ENCODE peak calls at places on chromosomes 5 and 9, in four cellular contexts. C, J, E and B are unnamed samples.

GRCh38 chr9:120579750-120580590 is at the start of gene CDK5RAP2:
- DNase-seq in E (peak; percentile 95), C (peak; percentile 95), J (peak; percentile 96), B (peak; percentile 96)

GRCh38 chr5:124315746-124316415 is 430.6 kb downstream of the ZNF608 start:
- DNase-seq in C (no peak), E (no peak), J (no peak), B (no peak)

GRCh38 chr9:107784235-107784958 is 294.8 kb upstream of the KLF4 start:
- DNase-seq in J (no peak), E (peak; percentile 35), C (no peak), B (no peak)

GRCh38 chr9:82466616-82467251 is 478.2 kb downstream of the SPATA31D1 start:
- DNase-seq in E (no peak), J (no peak), C (no peak), B (peak; percentile 16)

GRCh38 chr9:115229496-115229895 is 111.5 kb upstream of the TNC start:
- DNase-seq in J (no peak), C (no peak), E (no peak), B (no peak)

GRCh38 chr5:40570408-40571129 is 109.1 kb upstream of the PTGER4 start:
- DNase-seq in E (no peak), C (no peak), J (no peak), B (no peak)

GRCh38 chr9:125541840-125542243 is 165.2 kb downstream of the MAPKAP1 start:
- DNase-seq in C (no peak), J (no peak), E (no peak), B (no peak)

GRCh38 chr5:122846051-122846567 is 696 bp downstream of the SNX24 start:
- DNase-seq in C (no peak), E (no peak), J (no peak), B (no peak)

GRCh38 chr9:137445275-137445807 is 4.2 kb upstream of the ENTPD8 start:
- DNase-seq in C (peak; percentile 87), J (peak; percentile 81), E (peak; percentile 75), B (peak; percentile 83)

GRCh38 chr9:105138306-105138801 is 106.1 kb upstream of the SLC44A1 start:
- DNase-seq in J (peak; percentile 68), E (no peak), C (peak; percentile 53), B (no peak)

GRCh38 chr9:99039388-99040182 is 65.3 kb upstream of the TGFBR1 start:
- DNase-seq in E (no peak), J (no peak), C (no peak), B (no peak)

GRCh38 chr5:16891043-16891442 is 45.0 kb downstream of the MYO10 start:
- DNase-seq in C (no peak), J (no peak), E (no peak), B (no peak)

GRCh38 chr5:65823820-65824445 is 101.9 kb downstream of the NLN start:
- DNase-seq in C (no peak), J (no peak), E (no peak), B (no peak)

GRCh38 chr9:4346111-4346510 is 46.2 kb upstream of the GLIS3 start:
- DNase-seq in J (no peak), E (no peak), C (no peak), B (no peak)

GRCh38 chr5:132540764-132541163 is 2.6 kb downstream of the IL5 start:
- DNase-seq in E (no peak), C (no peak), J (no peak), B (no peak)

GRCh38 chr5:5005351-5005750 is 134.8 kb upstream of the ADAMTS16 start:
- DNase-seq in C (no peak), E (no peak), J (no peak), B (no peak)

GRCh38 chr5:122150128-122150685 is 20.9 kb downstream of the ZNF474 start:
- DNase-seq in J (no peak), E (no peak), C (no peak), B (no peak)

GRCh38 chr5:119330367-119331183 is 25.2 kb upstream of the TNFAIP8 start:
- DNase-seq in C (no peak), E (no peak), J (no peak), B (no peak)

GRCh38 chr9:116476935-116477381 is 210.1 kb upstream of the TRIM32 start:
- DNase-seq in E (no peak), C (no peak), J (no peak), B (peak; percentile 20)

GRCh38 chr9:116476002-116476401 is 211.1 kb upstream of the TRIM32 start:
- DNase-seq in J (no peak), C (no peak), E (no peak), B (no peak)

GRCh38 chr9:116471943-116472506 is 215.1 kb upstream of the TRIM32 start:
- DNase-seq in E (no peak), J (no peak), C (no peak), B (no peak)

GRCh38 chr9:116477584-116478141 is 209.4 kb upstream of the TRIM32 start:
- DNase-seq in C (no peak), J (no peak), E (no peak), B (no peak)

GRCh38 chr9:116475201-116475600 is 211.9 kb upstream of the TRIM32 start:
- DNase-seq in E (no peak), C (no peak), J (no peak), B (no peak)
- H3K27me3 ChIP-seq in E (no peaks in the 10 kb centered on the region), C (no peaks in the 10 kb centered on the region), J (no peaks in the 10 kb centered on the region), B (no peaks in the 10 kb centered on the region)

GRCh38 chr9:94951591-94952115 is 225.2 kb downstream of the AOPEP start:
- DNase-seq in E (no peak), J (no peak), C (peak; percentile 49), B (no peak)

GRCh38 chr9:94948567-94949235 is 222.2 kb downstream of the AOPEP start:
- DNase-seq in C (no peak), J (no peak), E (no peak), B (no peak)

GRCh38 chr9:94950733-94951590 is 224.5 kb downstream of the AOPEP start:
- DNase-seq in E (no peak), J (no peak), C (no peak), B (peak; percentile 60)

GRCh38 chr9:94950040-94950732 is 223.7 kb downstream of the AOPEP start:
- DNase-seq in C (no peak), J (no peak), E (no peak), B (peak; percentile 42)

GRCh38 chr9:94949330-94949729 is 222.8 kb downstream of the AOPEP start:
- DNase-seq in E (no peak), J (no peak), C (no peak), B (no peak)
- H3K27ac ChIP-seq in E (no peak overlapping the region), J (no peak overlapping the region), C (no peak overlapping the region), B (peak overlapping the region; percentile 81)

DNA sequence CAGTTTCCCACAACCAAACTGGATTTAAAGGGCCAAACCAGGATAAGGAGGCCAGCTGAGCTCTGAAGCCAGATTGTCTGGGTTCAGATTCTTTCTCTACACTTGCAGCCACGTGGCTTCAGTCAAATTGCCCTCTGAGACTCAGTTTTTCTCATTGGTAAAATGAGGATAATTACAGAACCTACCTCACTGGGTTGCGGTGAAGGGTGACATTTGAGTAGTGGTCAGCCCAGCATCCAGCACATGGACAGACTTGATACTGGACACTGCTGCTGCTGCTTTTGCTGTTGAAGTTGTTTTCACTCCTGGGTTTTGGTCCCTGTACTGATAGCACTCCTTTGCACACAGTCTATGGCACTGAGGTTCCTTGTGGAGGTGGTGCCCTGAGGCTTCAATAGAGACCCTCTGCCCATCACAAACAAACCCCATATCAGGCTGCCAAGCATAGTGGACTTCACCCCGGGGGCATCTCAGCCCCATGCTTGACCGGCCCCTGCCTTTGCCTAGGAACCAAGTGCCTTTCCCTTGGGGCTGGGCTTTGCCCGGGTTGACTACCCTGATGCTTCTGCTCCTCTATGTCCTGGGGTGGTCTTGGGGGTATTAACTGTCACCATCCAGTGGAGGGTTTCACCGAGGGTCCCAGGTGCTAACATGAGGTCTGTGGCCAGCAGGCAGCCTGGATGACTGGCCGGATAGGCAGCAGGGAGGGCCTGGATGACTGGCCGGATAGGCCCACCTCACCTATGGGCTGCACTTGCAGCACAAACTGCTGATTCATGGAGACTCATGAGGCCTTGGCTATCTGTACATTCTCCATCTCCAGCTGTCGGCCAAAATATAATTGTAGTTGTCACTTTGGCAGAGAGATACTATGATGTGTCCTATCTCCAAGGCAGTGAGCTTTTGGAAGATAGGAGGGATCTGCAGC is 25.9 kb upstream of the CDKN2AIPNL start:
- DNase-seq in E (no peak), C (no peak), J (no peak), B (no peak)
- TF ChIP-seq POLR2A in E (no peak), C (no peak), J (no peak), B (no peak)

GRCh38 chr9:93862877-93863545 is 92.1 kb downstream of the BARX1 start:
- DNase-seq in C (no peak), E (no peak), J (no peak), B (no peak)

GRCh38 chr9:93860694-93861658 is 94.2 kb downstream of the BARX1 start:
- DNase-seq in J (no peak), C (no peak), E (no peak), B (no peak)

GRCh38 chr9:93859431-93860215 is 95.5 kb downstream of the BARX1 start:
- DNase-seq in E (no peak), J (no peak), C (no peak), B (no peak)

GRCh38 chr9:93864029-93864428 is 91.1 kb downstream of the BARX1 start:
- DNase-seq in E (no peak), C (no peak), J (no peak), B (no peak)

DNA sequence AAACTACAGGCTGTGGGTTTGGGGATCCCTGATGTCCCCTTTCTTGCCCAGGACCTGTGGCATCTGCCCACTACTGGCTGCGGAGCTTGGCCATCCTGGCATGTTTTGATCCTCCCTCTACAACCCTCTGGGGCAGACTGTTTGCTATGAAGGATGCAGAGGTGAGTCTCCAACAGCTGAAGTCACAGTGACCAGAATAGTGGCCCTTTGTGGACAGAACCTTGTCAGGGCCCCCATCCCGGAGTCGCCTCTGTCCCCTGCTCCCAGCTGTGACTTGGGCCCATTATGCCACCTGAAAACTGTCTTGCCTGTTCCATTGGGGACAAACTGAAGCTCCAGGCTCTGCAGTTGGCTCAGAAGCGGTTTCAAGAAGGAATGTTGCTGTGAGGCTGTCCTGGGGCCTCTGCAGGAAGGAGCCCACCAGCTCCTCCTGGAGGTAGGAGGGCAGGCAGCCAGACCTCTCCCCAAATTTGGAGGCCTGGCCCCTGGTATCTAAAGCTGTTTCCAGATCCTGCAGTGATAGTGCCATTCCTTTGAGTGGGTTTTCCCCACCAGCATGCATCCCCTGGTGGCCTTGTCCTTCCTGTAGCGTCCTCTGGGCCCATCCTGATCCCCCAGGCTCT is 93.3 kb downstream of the BARX1 start:
- DNase-seq in C (no peak), J (no peak), E (no peak), B (no peak)
- H3K27me3 ChIP-seq in C (peaks cover 47% of the 10 kb centered on the region), J (peaks cover 11% of the 10 kb centered on the region), E (no peaks in the 10 kb centered on the region), B (peaks cover 8% of the 10 kb centered on the region)